ENCODE peak calls at places on chromosome 14, in six cellular contexts. O is upper lobe of left lung, P is GM12878, N is A549, Y is HepG2, S is K562. I is an unnamed sample.

GRCh38 chr14:64709126-64709525 is 4.9 kb downstream of the PLEKHG3 start:
- ATAC-seq in N (no peak), O (no peak), S (no peak), P (no peak), Y (no peak), I (no peak)

GRCh38 chr14:36845346-36846042 is 183.8 kb downstream of the PAX9 start:
- ATAC-seq in Y (no peak), S (no peak), O (no peak), N (no peak), P (no peak), I (no peak)

GRCh38 chr14:72573725-72574426 is 320.0 kb downstream of the DPF3 start:
- ATAC-seq in O (no peak), P (no peak), Y (no peak), S (no peak), N (no peak), I (no peak)

GRCh38 chr14:56858422-56858821 is 48.1 kb upstream of the OTX2 start:
- ATAC-seq in Y (no peak), P (no peak), S (no peak), O (no peak), N (no peak), I (no peak)

GRCh38 chr14:106874365-106874764 is 1348.0 kb downstream of the TMEM121 start:
- ATAC-seq in N (no peak), P (peak; percentile 5), O (no peak), Y (no peak), S (no peak), I (no peak)

GRCh38 chr14:49879683-49880204 is 13.1 kb upstream of the ARF6 start:
- ATAC-seq in Y (peak; percentile 95), O (peak; percentile 88), S (peak; percentile 92), P (peak; percentile 98), N (peak; percentile 95), I (peak; percentile 50)

GRCh38 chr14:91889477-91890211 is 22.3 kb upstream of the TC2N start:
- ATAC-seq in O (no peak), P (no peak), N (no peak), Y (no peak), S (no peak), I (peak; percentile 50)

GRCh38 chr14:76862546-76863282 is 36.5 kb downstream of the LRRC74A start:
- ATAC-seq in N (no peak), Y (no peak), S (no peak), O (no peak), P (no peak), I (no peak)

GRCh38 chr14:73142216-73142615 is 5.9 kb downstream of the PSEN1 start:
- ATAC-seq in P (peak; percentile 87), S (no peak), O (no peak), Y (no peak), N (no peak), I (no peak)

GRCh38 chr14:101228949-101229541 is 325.5 kb upstream of the RTL1 start:
- ATAC-seq in S (no peak), O (no peak), N (peak; percentile 90), P (no peak), Y (peak; percentile 34), I (no peak)

GRCh38 chr14:100096656-100097055 is 31.4 kb downstream of the EVL start:
- ATAC-seq in O (no peak), S (no peak), Y (no peak), P (no peak), N (peak; percentile 77), I (no peak)

GRCh38 chr14:55160989-55161388 is 30.4 kb downstream of the DLGAP5 start:
- ATAC-seq in P (peak; percentile 65), S (no peak), O (peak; percentile 79), N (peak; percentile 82), Y (no peak), I (no peak)

GRCh38 chr14:99612065-99612736 is 8.2 kb upstream of the CCDC85C start:
- ATAC-seq in S (no peak), Y (no peak), O (no peak), P (no peak), N (no peak), I (no peak)

GRCh38 chr14:45491914-45492313 is 238.9 kb upstream of the MIS18BP1 start:
- ATAC-seq in P (no peak), N (no peak), S (no peak), O (no peak), Y (no peak), I (no peak)

GRCh38 chr14:65101631-65102440 is 481 bp downstream of the MAX start:
- ATAC-seq in N (peak; percentile 53), Y (peak; percentile 55), S (peak; percentile 67), P (peak; percentile 58), O (peak; percentile 4), I (peak; percentile 54)

GRCh38 chr14:77003960-77004710 is 24.4 kb downstream of the IRF2BPL start:
- ATAC-seq in O (peak; percentile 40), P (no peak), N (peak; percentile 26), S (peak; percentile 49), Y (no peak), I (no peak)

GRCh38 chr14:95359974-95360826 is 40.5 kb upstream of the CLMN start:
- ATAC-seq in P (peak; percentile 80), O (no peak), Y (no peak), N (no peak), S (no peak), I (no peak)

GRCh38 chr14:103384450-103385152 is 614 bp upstream of the MARK3 start:
- ATAC-seq in O (peak; percentile 31), Y (peak; percentile 46), S (peak; percentile 11), N (peak; percentile 61), P (no peak), I (no peak)

GRCh38 chr14:44720707-44721106 is 213.6 kb upstream of the FSCB start:
- ATAC-seq in P (no peak), S (no peak), Y (no peak), N (no peak), O (no peak), I (no peak)

GRCh38 chr14:103501041-103501870 is 21.4 kb downstream of the CKB start:
- ATAC-seq in N (no peak), O (no peak), Y (no peak), P (no peak), S (no peak), I (no peak)

GRCh38 chr14:100607611-100607956 is 20.4 kb upstream of the BEGAIN start:
- ATAC-seq in O (no peak), N (no peak), Y (no peak), S (no peak), P (no peak), I (no peak)

DNA sequence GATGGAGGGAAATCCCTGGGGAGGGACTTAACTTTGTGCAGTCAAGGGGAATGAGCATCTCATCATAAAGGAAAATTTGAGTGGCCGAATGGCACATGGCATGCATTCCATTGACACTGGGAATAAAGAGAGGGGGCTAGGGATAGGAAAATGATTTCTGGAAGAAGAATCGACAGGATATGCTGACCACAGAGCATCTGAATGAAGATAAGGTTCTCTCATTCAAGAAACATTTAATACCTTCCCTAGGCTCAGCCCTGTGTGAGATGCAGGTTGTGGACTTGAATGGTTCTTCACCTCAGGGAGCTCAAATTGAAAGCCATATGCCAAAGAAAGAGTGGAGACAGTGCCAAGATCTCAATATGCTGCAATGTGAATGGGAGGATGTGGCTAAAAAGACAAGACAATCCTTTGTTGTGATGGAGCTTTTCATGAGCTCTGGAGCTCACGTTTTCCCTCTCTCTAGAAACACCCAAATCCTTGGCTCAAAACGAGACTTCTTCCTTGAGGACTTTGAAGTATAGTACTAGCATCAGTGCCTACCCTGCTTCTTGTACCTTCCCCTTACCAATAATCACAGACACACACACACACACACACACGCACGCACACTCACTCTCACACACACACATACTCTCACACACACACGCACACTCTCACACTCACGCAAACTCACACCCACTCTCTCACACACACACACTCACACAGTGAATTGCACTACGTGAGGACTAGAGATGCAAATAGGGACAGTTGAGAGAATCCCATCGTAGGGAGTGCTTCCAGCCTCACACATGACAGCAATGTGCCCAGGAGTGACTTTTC is 231.2 kb downstream of the PCNX1 start:
- ATAC-seq in Y (peak; percentile 14), S (no peak), N (peak; percentile 56), P (peak; percentile 16), O (no peak), I (peak; percentile 10)
- TF ChIP-seq EP300 in Y (no peak), S (no peak), N (no peak), P (no peak), O (no peak), I (no peak)

GRCh38 chr14:90301580-90302181 is 30.1 kb downstream of the NRDE2 start:
- ATAC-seq in O (peak; percentile 59), N (peak; percentile 84), Y (peak; percentile 42), S (peak; percentile 53), P (peak; percentile 55), I (peak; percentile 71)

GRCh38 chr14:90298230-90298629 is 33.5 kb downstream of the NRDE2 start:
- ATAC-seq in N (no peak), O (no peak), P (no peak), S (no peak), Y (no peak), I (no peak)

GRCh38 chr14:90301122-90301521 is 30.6 kb downstream of the NRDE2 start:
- ATAC-seq in Y (no peak), P (no peak), S (no peak), N (peak; percentile 57), O (no peak), I (peak; percentile 26)

GRCh38 chr14:90300649-90301048 is 31.1 kb downstream of the NRDE2 start:
- ATAC-seq in Y (no peak), N (peak; percentile 78), O (no peak), S (no peak), P (peak; percentile 27), I (no peak)

DNA sequence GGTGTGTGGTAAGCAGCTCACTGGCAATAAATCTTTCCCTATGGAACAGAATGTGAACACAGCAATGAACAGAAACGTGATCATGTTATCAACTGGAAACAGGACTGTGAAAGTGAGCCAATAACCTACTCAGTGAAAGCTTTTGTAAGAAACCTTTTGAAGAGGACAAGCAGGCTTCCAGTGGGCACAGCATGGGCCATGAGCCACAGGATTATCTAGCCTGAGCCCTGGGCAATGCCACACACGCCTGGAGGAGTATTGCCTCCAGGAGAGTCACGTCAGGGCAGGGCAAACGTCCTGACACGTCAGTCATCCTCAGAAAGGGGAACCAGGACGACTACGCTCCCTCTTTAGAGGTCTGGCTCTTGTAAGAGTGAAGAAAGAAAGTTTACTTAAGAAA is 32.3 kb downstream of the NRDE2 start:
- ATAC-seq in O (peak; percentile 70), N (no peak), S (no peak), P (no peak), Y (no peak), I (no peak)
- TF ChIP-seq EP300 in O (no peak), N (no peak), S (no peak), P (no peak), Y (no peak), I (no peak)

DNA sequence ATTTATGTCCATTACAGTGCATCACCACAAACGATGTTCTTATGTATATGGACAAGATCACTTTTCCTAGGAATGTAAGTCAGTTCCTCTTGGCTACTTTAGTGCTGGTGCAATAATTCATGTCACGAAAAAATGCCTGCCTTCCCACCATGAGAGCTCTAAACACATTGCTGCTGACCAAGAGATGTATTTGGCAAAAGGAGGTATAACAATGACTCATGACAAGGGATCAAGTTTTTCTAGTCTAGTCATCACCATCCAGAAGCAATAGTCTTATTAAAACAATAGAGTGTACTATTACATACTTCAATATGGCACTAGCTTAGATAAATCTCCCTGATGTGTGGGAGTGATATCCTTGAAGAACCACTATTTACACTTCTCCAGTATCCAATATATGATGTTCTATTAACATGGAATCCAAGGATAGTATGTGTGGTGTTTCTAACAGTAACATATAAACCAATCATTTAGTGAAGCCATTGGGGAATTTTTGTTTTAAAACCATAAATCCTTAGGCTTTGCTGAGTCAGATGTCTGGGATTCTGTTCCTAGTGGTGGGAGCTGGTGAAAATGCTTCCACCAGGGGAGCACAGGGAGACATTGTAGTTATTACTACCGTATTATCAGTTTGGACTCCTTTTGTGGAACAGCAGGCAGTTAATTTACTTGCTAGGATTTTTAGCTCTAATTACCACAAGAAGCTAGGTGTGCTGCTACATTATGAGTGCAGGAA is 1387.5 kb downstream of the LRFN5 start:
- ATAC-seq in P (no peak), Y (no peak), S (no peak), N (peak; percentile 80), O (no peak), I (no peak)
- TF ChIP-seq EP300 in P (no peak), Y (no peak), S (no peak), N (no peak), O (no peak), I (no peak)

GRCh38 chr14:75340921-75341320 is 62.3 kb downstream of the FOS start:
- ATAC-seq in O (peak; percentile 80), Y (no peak), P (no peak), N (no peak), S (no peak), I (peak; percentile 80)
- TF ChIP-seq EP300 in O (peak; percentile 99), Y (no peak), P (no peak), N (no peak), S (no peak), I (peak; percentile 78)